ENCODE peak calls at places on chromosome 14, in four cellular contexts. One of them, this sample, is unnamed.
A peak's percentile ranks its signal among the peaks of the same experiment; 100 is the strongest.

GRCh38 chr14:57066887-57067513 is 201.7 kb downstream of the EXOC5 start:
- DNase-seq in HepG2: peak; percentile 16
- DNase-seq in SK-N-SH: peak; percentile 60
- DNase-seq in GM12878: no peak
- DNase-seq in this sample: peak; percentile 52

GRCh38 chr14:60064491-60065072 is 27.1 kb upstream of the PCNX4 start:
- DNase-seq in HepG2: peak; percentile 9
- DNase-seq in SK-N-SH: peak; percentile 20
- DNase-seq in GM12878: peak; percentile 15
- DNase-seq in this sample: peak; percentile 51

GRCh38 chr14:34749408-34749807 is 35.0 kb upstream of the CFL2 start:
- DNase-seq in HepG2: no peak
- DNase-seq in SK-N-SH: no peak
- DNase-seq in GM12878: no peak
- DNase-seq in this sample: no peak

GRCh38 chr14:64706552-64707193 is 2.4 kb downstream of the PLEKHG3 start:
- DNase-seq in HepG2: peak; percentile 87
- DNase-seq in SK-N-SH: peak; percentile 67
- DNase-seq in GM12878: no peak
- DNase-seq in this sample: no peak

GRCh38 chr14:79117561-79117960 is 947.4 kb downstream of the NRXN3 start:
- DNase-seq in HepG2: no peak
- DNase-seq in SK-N-SH: no peak
- DNase-seq in GM12878: no peak
- DNase-seq in this sample: no peak

GRCh38 chr14:88993946-88994345 is 169.5 kb downstream of the TTC8 start:
- DNase-seq in HepG2: no peak
- DNase-seq in SK-N-SH: no peak
- DNase-seq in GM12878: no peak
- DNase-seq in this sample: peak; percentile 77

GRCh38 chr14:63986789-63987533 is 134.2 kb downstream of the SYNE2 start:
- DNase-seq in HepG2: no peak
- DNase-seq in SK-N-SH: no peak
- DNase-seq in GM12878: no peak
- DNase-seq in this sample: no peak

GRCh38 chr14:74858022-74858421 is 17.9 kb downstream of the PROX2 start:
- DNase-seq in HepG2: no peak
- DNase-seq in SK-N-SH: no peak
- DNase-seq in GM12878: no peak
- DNase-seq in this sample: no peak

GRCh38 chr14:39107624-39108023 is 4.6 kb upstream of the SEC23A start:
- DNase-seq in HepG2: peak; percentile 78
- DNase-seq in SK-N-SH: peak; percentile 35
- DNase-seq in GM12878: no peak
- DNase-seq in this sample: peak; percentile 52

GRCh38 chr14:80781968-80782367 is 159.6 kb downstream of the CEP128 start:
- DNase-seq in HepG2: no peak
- DNase-seq in SK-N-SH: no peak
- DNase-seq in GM12878: no peak
- DNase-seq in this sample: no peak

GRCh38 chr14:77024171-77024627 is 4.3 kb downstream of the IRF2BPL start:
- DNase-seq in HepG2: peak; percentile 66
- DNase-seq in SK-N-SH: no peak
- DNase-seq in GM12878: no peak
- DNase-seq in this sample: peak; percentile 80

GRCh38 chr14:56482306-56482705 is 97.3 kb upstream of the TMEM260 start:
- DNase-seq in HepG2: no peak
- DNase-seq in SK-N-SH: no peak
- DNase-seq in GM12878: no peak
- DNase-seq in this sample: peak; percentile 17

GRCh38 chr14:37590810-37591139 is 4.3 kb downstream of the FOXA1 start:
- DNase-seq in HepG2: no peak
- DNase-seq in SK-N-SH: no peak
- DNase-seq in GM12878: no peak
- DNase-seq in this sample: no peak

GRCh38 chr14:30928462-30928861 is 54.1 kb downstream of the COCH start:
- DNase-seq in HepG2: no peak
- DNase-seq in SK-N-SH: no peak
- DNase-seq in GM12878: no peak
- DNase-seq in this sample: no peak

GRCh38 chr14:23376477-23377200 is at the start of gene CMTM5:
- DNase-seq in HepG2: no peak
- DNase-seq in SK-N-SH: no peak
- DNase-seq in GM12878: no peak
- DNase-seq in this sample: no peak

GRCh38 chr14:72736791-72737559 is 156.9 kb downstream of the DPF3 start:
- DNase-seq in HepG2: no peak
- DNase-seq in SK-N-SH: peak; percentile 68
- DNase-seq in GM12878: no peak
- DNase-seq in this sample: no peak

GRCh38 chr14:100680439-100681051 is 46.1 kb upstream of the DLK1 start:
- DNase-seq in HepG2: no peak
- DNase-seq in SK-N-SH: no peak
- DNase-seq in GM12878: no peak
- DNase-seq in this sample: no peak
- TF ChIP-seq PBX3 in HepG2: no peak
- TF ChIP-seq PBX3 in SK-N-SH: no peak
- TF ChIP-seq PBX3 in GM12878: no peak
- TF ChIP-seq PBX3 in this sample: no peak

GRCh38 chr14:54633076-54633475 is 66.1 kb downstream of the SAMD4A start:
- DNase-seq in HepG2: no peak
- DNase-seq in SK-N-SH: no peak
- DNase-seq in GM12878: no peak
- DNase-seq in this sample: no peak

GRCh38 chr14:54637270-54637669 is 70.3 kb downstream of the SAMD4A start:
- DNase-seq in HepG2: no peak
- DNase-seq in SK-N-SH: no peak
- DNase-seq in GM12878: no peak
- DNase-seq in this sample: no peak

GRCh38 chr14:54642121-54642520 is 75.2 kb downstream of the SAMD4A start:
- DNase-seq in HepG2: peak; percentile 62
- DNase-seq in SK-N-SH: no peak
- DNase-seq in GM12878: no peak
- DNase-seq in this sample: no peak

GRCh38 chr14:54640480-54640879 is 73.6 kb downstream of the SAMD4A start:
- DNase-seq in HepG2: no peak
- DNase-seq in SK-N-SH: no peak
- DNase-seq in GM12878: no peak
- DNase-seq in this sample: no peak

GRCh38 chr14:54637829-54638446 is 71.0 kb downstream of the SAMD4A start:
- DNase-seq in HepG2: no peak
- DNase-seq in SK-N-SH: no peak
- DNase-seq in GM12878: no peak
- DNase-seq in this sample: no peak
- TF ChIP-seq PBX3 in HepG2: no peak
- TF ChIP-seq PBX3 in SK-N-SH: peak; percentile 70
- TF ChIP-seq PBX3 in GM12878: no peak
- TF ChIP-seq PBX3 in this sample: no peak

DNA sequence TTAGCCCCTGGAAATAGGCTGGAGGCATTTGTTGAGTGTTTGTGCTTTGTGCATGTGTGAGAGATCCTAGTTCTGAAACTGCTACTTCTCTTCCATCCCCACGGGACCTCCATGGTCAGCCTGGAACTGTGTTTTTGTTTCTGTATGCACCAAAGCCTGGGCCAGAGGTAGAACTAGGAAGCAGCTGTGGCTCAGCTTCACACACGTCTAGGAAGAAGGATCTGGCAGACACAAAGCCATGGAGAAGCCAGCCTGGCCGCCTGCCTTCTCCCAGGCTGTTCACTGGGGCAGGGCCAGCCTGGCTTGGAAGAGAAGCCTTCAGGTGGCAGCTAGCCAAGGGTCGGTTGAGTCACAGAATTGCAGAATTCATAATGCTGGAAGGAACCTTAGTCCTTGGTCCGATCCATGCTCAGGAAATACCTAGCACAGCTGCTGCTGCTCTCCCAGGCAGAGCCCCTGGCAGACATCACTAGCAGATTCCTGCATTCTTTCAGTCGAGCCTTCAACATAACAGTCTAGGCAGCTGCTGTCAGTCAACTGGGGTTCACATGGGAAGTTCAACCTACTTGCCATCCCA is 27.0 kb downstream of the RIN3 start:
- DNase-seq in HepG2: no peak
- DNase-seq in SK-N-SH: peak; percentile 30
- DNase-seq in GM12878: no peak
- DNase-seq in this sample: peak; percentile 90
- TF ChIP-seq PBX3 in HepG2: no peak
- TF ChIP-seq PBX3 in SK-N-SH: peak; percentile 92
- TF ChIP-seq PBX3 in GM12878: no peak
- TF ChIP-seq PBX3 in this sample: peak; percentile 81

DNA sequence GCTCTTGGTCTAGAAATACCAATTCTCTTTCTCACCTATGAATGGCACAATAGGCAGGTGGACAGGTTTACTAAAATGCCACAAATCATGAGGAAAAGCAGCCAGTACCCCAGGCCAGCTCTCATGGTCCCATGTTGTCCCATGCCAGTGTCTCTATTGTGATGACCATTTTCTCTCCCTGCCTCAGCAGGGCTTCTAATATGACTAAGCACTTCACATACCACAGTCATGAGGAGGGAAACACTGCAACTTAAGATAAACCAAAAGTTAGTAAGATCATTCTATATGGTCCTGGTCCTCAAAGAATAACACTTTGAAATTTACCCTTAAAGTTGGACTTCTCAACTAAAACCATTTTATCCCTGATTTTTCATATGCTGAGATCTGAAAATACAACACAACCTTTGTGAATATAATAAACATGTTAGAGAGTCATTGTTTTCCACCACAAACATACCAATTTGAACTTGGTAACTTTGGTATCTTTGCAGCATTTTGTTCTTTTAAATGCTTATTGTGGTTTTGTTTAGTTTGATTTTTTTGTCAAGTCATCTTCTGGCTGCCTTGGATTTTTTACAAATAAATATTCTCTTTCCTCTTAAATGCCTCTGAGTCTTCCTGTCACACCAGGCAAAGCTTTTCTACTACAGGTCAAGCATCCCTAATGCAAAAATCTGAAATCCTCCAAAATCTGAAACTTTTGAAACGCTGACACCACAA is 3.5 kb downstream of the TTC5 start:
- DNase-seq in HepG2: no peak
- DNase-seq in SK-N-SH: no peak
- DNase-seq in GM12878: no peak
- DNase-seq in this sample: no peak
- TF ChIP-seq PBX3 in HepG2: no peak
- TF ChIP-seq PBX3 in SK-N-SH: no peak
- TF ChIP-seq PBX3 in GM12878: no peak
- TF ChIP-seq PBX3 in this sample: no peak

GRCh38 chr14:53850714-53851296 is 105.8 kb downstream of the BMP4 start:
- DNase-seq in HepG2: peak; percentile 91
- DNase-seq in SK-N-SH: no peak
- DNase-seq in GM12878: no peak
- DNase-seq in this sample: peak; percentile 28
- TF ChIP-seq PBX3 in HepG2: no peak
- TF ChIP-seq PBX3 in SK-N-SH: no peak
- TF ChIP-seq PBX3 in GM12878: no peak
- TF ChIP-seq PBX3 in this sample: no peak

GRCh38 chr14:96649327-96649601 is 147.1 kb downstream of the PAPOLA start:
- DNase-seq in HepG2: no peak
- DNase-seq in SK-N-SH: no peak
- DNase-seq in GM12878: no peak
- DNase-seq in this sample: no peak
- TF ChIP-seq PBX3 in HepG2: no peak
- TF ChIP-seq PBX3 in SK-N-SH: no peak
- TF ChIP-seq PBX3 in GM12878: no peak
- TF ChIP-seq PBX3 in this sample: no peak

GRCh38 chr14:69260979-69261605 is 1.1 kb downstream of the GALNT16 start:
- DNase-seq in HepG2: no peak
- DNase-seq in SK-N-SH: peak; percentile 91
- DNase-seq in GM12878: no peak
- DNase-seq in this sample: peak; percentile 72
- TF ChIP-seq PBX3 in HepG2: no peak
- TF ChIP-seq PBX3 in SK-N-SH: no peak
- TF ChIP-seq PBX3 in GM12878: no peak
- TF ChIP-seq PBX3 in this sample: no peak

GRCh38 chr14:58918066-58918465 is 270.4 kb upstream of the DAAM1 start:
- DNase-seq in HepG2: no peak
- DNase-seq in SK-N-SH: no peak
- DNase-seq in GM12878: no peak
- DNase-seq in this sample: no peak
- TF ChIP-seq PBX3 in HepG2: no peak
- TF ChIP-seq PBX3 in SK-N-SH: peak; percentile 49
- TF ChIP-seq PBX3 in GM12878: no peak
- TF ChIP-seq PBX3 in this sample: no peak

DNA sequence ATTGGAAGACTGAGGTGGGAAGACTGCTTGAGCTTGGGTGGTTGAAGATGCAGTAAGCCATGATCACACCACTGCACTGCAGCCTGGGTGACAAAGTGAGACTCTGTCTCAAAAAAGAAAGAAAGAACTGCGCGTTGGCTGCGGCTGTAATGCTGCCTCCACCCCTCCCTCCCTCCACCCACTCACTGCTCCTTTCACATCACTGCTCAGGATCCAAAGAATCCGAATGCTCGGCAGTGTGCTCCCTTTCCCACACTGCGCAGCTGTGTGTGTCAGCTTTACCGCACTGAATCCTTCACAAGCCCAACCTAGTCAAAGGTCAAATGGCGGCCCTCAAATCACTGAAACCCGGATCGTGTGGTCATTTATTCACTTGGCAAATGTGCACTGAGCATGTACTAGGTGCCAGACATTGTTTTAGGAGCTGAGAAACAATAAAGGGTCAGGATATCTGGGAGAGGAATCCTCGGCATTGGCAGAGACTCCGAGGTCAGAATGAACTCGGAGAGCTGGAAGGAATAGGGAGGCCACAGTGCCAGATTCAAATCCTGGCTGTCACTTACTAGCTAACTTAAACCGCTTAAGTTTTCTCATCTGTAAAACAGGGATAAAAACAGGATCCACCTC is 11.5 kb upstream of the TDRD9 start:
- DNase-seq in HepG2: no peak
- DNase-seq in SK-N-SH: no peak
- DNase-seq in GM12878: no peak
- DNase-seq in this sample: no peak
- TF ChIP-seq PBX3 in HepG2: no peak
- TF ChIP-seq PBX3 in SK-N-SH: no peak
- TF ChIP-seq PBX3 in GM12878: no peak
- TF ChIP-seq PBX3 in this sample: no peak